ENCODE peak calls at places on chromosome 1, in ten cellular contexts. R is CD4-positive, CD25-positive, alpha-beta regulatory T cell; U is esophagus squamous epithelium; F is tibial artery; J is Caco-2; I is H7; A is stomach; O is CD4-positive, alpha-beta T cell; N is astrocyte; Y is CD8-positive, alpha-beta T cell. C is an unnamed sample.

GRCh38 chr1:2059290-2059953 is 9.2 kb downstream of the PRKCZ start:
- DNase-seq in R (no peak), U (no peak), F (no peak), J (no peak), I (no peak), A (no peak), O (no peak), N (no peak), Y (no peak), C (no peak)

GRCh38 chr1:40939320-40940059 is 40.0 kb upstream of the CTPS1 start:
- DNase-seq in R (no peak), U (no peak), F (peak; percentile 67), J (peak; percentile 40), I (no peak), A (no peak), O (no peak), N (no peak), Y (no peak), C (no peak)

GRCh38 chr1:232386721-232387510 is 243.0 kb downstream of the SIPA1L2 start:
- DNase-seq in R (no peak), U (no peak), F (no peak), J (no peak), I (no peak), A (no peak), O (no peak), N (no peak), Y (no peak), C (no peak)

GRCh38 chr1:52520149-52520548 is 32.7 kb downstream of the TUT4 start:
- DNase-seq in R (no peak), U (no peak), F (no peak), J (no peak), I (no peak), A (no peak), O (no peak), N (peak; percentile 15), Y (no peak), C (no peak)

GRCh38 chr1:215794151-215794550 is 227.0 kb downstream of the KCTD3 start:
- DNase-seq in R (no peak), U (no peak), F (no peak), J (no peak), I (no peak), A (no peak), O (no peak), N (no peak), Y (no peak), C (no peak)

GRCh38 chr1:178645826-178646200 is 79.2 kb upstream of the RALGPS2 start:
- DNase-seq in R (no peak), U (no peak), F (no peak), J (no peak), I (no peak), A (no peak), O (no peak), N (peak; percentile 86), Y (no peak), C (no peak)

GRCh38 chr1:224539971-224540370 is 76.1 kb upstream of the CNIH3 start:
- DNase-seq in R (no peak), U (no peak), F (no peak), J (no peak), I (no peak), A (no peak), O (no peak), N (peak; percentile 71), Y (no peak), C (no peak)

GRCh38 chr1:67214420-67215174 is 48.3 kb downstream of the IL23R start:
- DNase-seq in R (peak; percentile 51), U (no peak), F (no peak), J (peak; percentile 39), I (no peak), A (no peak), O (no peak), N (peak; percentile 8), Y (peak; percentile 52), C (peak; percentile 13)

GRCh38 chr1:119327436-119328155 is 41.0 kb upstream of the HAO2 start:
- DNase-seq in R (peak; percentile 6), U (no peak), F (no peak), J (peak; percentile 40), I (peak; percentile 75), A (peak; percentile 31), O (peak; percentile 35), N (peak; percentile 6), Y (peak; percentile 9), C (peak; percentile 47)

GRCh38 chr1:207352560-207352959 is 31.1 kb downstream of the CD55 start:
- DNase-seq in R (no peak), U (no peak), F (no peak), J (no peak), I (no peak), A (no peak), O (no peak), N (no peak), Y (no peak), C (no peak)

GRCh38 chr1:27773732-27774445 is 870 bp downstream of the STX12 start:
- DNase-seq in R (peak; percentile 29), U (no peak), F (no peak), J (no peak), I (no peak), A (no peak), O (no peak), N (peak; percentile 43), Y (no peak), C (no peak)

GRCh38 chr1:205262706-205263105 is 35.0 kb downstream of the TMCC2 start:
- DNase-seq in R (no peak), U (no peak), F (no peak), J (no peak), I (no peak), A (no peak), O (no peak), N (peak; percentile 44), Y (no peak), C (no peak)

DNA sequence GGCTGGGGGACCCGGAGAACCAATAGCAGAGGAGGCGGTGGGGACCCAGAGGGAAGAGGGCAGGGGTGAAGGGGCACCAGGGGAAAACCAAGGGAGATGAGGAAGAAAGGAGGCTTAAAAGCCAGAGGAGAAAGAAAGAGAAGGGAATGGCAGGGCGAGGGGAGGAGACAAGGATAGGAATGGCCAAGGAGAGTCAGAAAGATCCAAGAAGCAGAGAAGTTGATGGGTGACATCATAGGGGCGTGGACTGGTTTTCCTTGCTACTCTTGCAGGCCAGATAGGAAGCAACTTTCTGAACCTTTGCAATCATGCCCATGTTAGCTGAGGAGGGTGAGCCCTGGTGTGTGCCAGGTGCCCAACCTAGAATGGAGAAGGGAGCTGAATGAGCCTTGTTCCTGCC is 5.4 kb downstream of the NPR1 start:
- DNase-seq in R (no peak), U (no peak), F (no peak), J (no peak), I (no peak), A (no peak), O (no peak), N (no peak), Y (no peak), C (no peak)
- H3K27me3 ChIP-seq in R (peaks cover 14% of the 10 kb centered on the region), U (peaks cover 29% of the 10 kb centered on the region), F (no peaks in the 10 kb centered on the region), J (no peaks in the 10 kb centered on the region), I (peaks cover 18% of the 10 kb centered on the region), A (no peaks in the 10 kb centered on the region), O (peaks cover 33% of the 10 kb centered on the region), N (peaks cover 36% of the 10 kb centered on the region), Y (peaks cover 19% of the 10 kb centered on the region), C (no peaks in the 10 kb centered on the region)

DNA sequence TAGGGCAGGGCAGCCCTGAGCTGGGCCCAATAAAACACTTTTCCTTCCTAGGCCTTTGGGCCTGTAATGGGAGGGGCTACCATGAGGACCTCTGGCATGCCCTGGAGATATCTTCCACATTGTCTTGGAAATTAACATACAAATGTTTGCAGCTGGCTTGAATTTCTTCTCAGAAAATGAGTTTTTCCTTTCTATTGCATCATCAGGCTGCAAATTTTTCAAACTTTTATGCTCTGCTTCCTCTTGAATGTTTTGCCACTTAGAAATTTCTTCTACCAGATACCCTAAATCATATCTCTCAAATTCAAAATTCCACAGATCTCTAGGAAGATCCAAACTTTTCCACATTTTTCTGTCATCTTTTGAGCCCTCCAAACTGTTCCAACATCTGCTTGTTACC is 33.0 kb upstream of the TTLL7 start:
- DNase-seq in R (no peak), U (no peak), F (no peak), J (no peak), I (no peak), A (no peak), O (no peak), N (no peak), Y (no peak), C (no peak)
- H3K27me3 ChIP-seq in R (peaks cover 2% of the 10 kb centered on the region), U (no peaks in the 10 kb centered on the region), F (no peaks in the 10 kb centered on the region), J (no peaks in the 10 kb centered on the region), I (peaks cover 65% of the 10 kb centered on the region), A (no peaks in the 10 kb centered on the region), O (no peaks in the 10 kb centered on the region), N (no peaks in the 10 kb centered on the region), Y (no peaks in the 10 kb centered on the region), C (peaks cover 21% of the 10 kb centered on the region)

GRCh38 chr1:4086921-4087320 is 186.8 kb upstream of the C1orf174 start:
- DNase-seq in R (no peak), U (no peak), F (peak; percentile 34), J (no peak), I (no peak), A (no peak), O (no peak), N (no peak), Y (no peak), C (no peak)

GRCh38 chr1:4087530-4088420 is 187.7 kb upstream of the C1orf174 start:
- DNase-seq in R (no peak), U (no peak), F (peak; percentile 25), J (no peak), I (no peak), A (no peak), O (no peak), N (no peak), Y (no peak), C (no peak)

GRCh38 chr1:4084446-4084845 is 184.4 kb upstream of the C1orf174 start:
- DNase-seq in R (no peak), U (no peak), F (no peak), J (no peak), I (no peak), A (no peak), O (no peak), N (no peak), Y (no peak), C (no peak)

GRCh38 chr1:4084896-4085295 is 184.8 kb upstream of the C1orf174 start:
- DNase-seq in R (no peak), U (no peak), F (peak; percentile 20), J (no peak), I (no peak), A (peak; percentile 20), O (no peak), N (no peak), Y (no peak), C (no peak)

GRCh38 chr1:4086085-4086850 is 186.2 kb upstream of the C1orf174 start:
- DNase-seq in R (no peak), U (no peak), F (peak; percentile 25), J (no peak), I (no peak), A (no peak), O (no peak), N (no peak), Y (no peak), C (no peak)
- H3K27me3 ChIP-seq in R (no peaks in the 10 kb centered on the region), U (peaks cover 17% of the 10 kb centered on the region), F (peaks cover 37% of the 10 kb centered on the region), J (no peaks in the 10 kb centered on the region), I (no peaks in the 10 kb centered on the region), A (no peaks in the 10 kb centered on the region), O (no peaks in the 10 kb centered on the region), N (no peaks in the 10 kb centered on the region), Y (no peaks in the 10 kb centered on the region), C (no peaks in the 10 kb centered on the region)

DNA sequence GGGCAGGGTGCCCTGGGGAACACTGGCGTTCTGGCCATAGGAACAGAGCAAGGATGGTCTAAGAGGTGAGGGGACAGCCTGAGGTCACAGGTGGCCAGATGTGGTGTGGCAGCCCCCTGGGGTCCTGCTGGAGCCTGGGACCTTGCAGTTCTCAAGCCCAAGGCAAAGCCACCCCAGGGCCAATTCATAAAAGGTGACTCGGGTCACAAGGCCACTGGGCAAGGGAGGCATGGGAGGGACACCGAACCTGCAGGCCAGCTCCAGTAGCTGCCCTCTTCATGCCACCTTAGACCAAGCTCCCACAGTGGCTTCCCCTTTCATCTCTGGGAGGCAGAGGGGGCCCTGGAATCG is 19.3 kb downstream of the TNFRSF25 start:
- DNase-seq in R (no peak), U (no peak), F (no peak), J (no peak), I (no peak), A (no peak), O (no peak), N (no peak), Y (no peak), C (no peak)
- H3K27me3 ChIP-seq in R (peaks cover 8% of the 10 kb centered on the region), U (peaks cover 90% of the 10 kb centered on the region), F (peaks cover 75% of the 10 kb centered on the region), J (no peaks in the 10 kb centered on the region), I (peaks cover 32% of the 10 kb centered on the region), A (peaks cover 13% of the 10 kb centered on the region), O (peaks cover 54% of the 10 kb centered on the region), N (peaks cover 25% of the 10 kb centered on the region), Y (peaks cover 22% of the 10 kb centered on the region), C (no peaks in the 10 kb centered on the region)

C was measured in iPS DF 6.9.